ENCODE peak calls at places on chromosomes 16 and 17, in nine cellular contexts. One of them, this sample, is unnamed.

GRCh38 chr16:67014641-67015315 is 14.2 kb upstream of the CBFB start:
- DNase-seq in cardiac fibroblast: no peak
- DNase-seq in RWPE1: no peak
- DNase-seq in lower lobe of right lung: no peak
- DNase-seq in MM.1S: no peak
- DNase-seq in CD4-positive, alpha-beta T cell: no peak
- DNase-seq in dorsolateral prefrontal cortex: no peak
- DNase-seq in retinal pigment epithelial cell: no peak
- DNase-seq in body of pancreas: no peak
- DNase-seq in this sample: no peak

GRCh38 chr17:17750881-17751280 is 69.6 kb downstream of the RAI1 start:
- DNase-seq in dorsolateral prefrontal cortex: no peak
- DNase-seq in lower lobe of right lung: no peak
- DNase-seq in body of pancreas: peak; percentile 41
- DNase-seq in retinal pigment epithelial cell: no peak
- DNase-seq in CD4-positive, alpha-beta T cell: no peak
- DNase-seq in RWPE1: no peak
- DNase-seq in cardiac fibroblast: no peak
- DNase-seq in MM.1S: no peak
- DNase-seq in this sample: peak; percentile 86

GRCh38 chr17:15307686-15308085 is 33.7 kb downstream of the TEKT3 start:
- DNase-seq in cardiac fibroblast: no peak
- DNase-seq in retinal pigment epithelial cell: no peak
- DNase-seq in MM.1S: no peak
- DNase-seq in CD4-positive, alpha-beta T cell: no peak
- DNase-seq in dorsolateral prefrontal cortex: no peak
- DNase-seq in RWPE1: no peak
- DNase-seq in lower lobe of right lung: no peak
- DNase-seq in body of pancreas: no peak
- DNase-seq in this sample: no peak

GRCh38 chr16:76976101-76976500 is 214.9 kb upstream of the MON1B start:
- DNase-seq in dorsolateral prefrontal cortex: no peak
- DNase-seq in CD4-positive, alpha-beta T cell: no peak
- DNase-seq in MM.1S: peak; percentile 76
- DNase-seq in lower lobe of right lung: no peak
- DNase-seq in RWPE1: no peak
- DNase-seq in cardiac fibroblast: no peak
- DNase-seq in retinal pigment epithelial cell: no peak
- DNase-seq in body of pancreas: no peak
- DNase-seq in this sample: no peak

GRCh38 chr17:59406808-59407381 is 75.4 kb downstream of the YPEL2 start:
- DNase-seq in retinal pigment epithelial cell: peak; percentile 54
- DNase-seq in CD4-positive, alpha-beta T cell: no peak
- DNase-seq in lower lobe of right lung: no peak
- DNase-seq in cardiac fibroblast: peak; percentile 52
- DNase-seq in RWPE1: no peak
- DNase-seq in MM.1S: no peak
- DNase-seq in body of pancreas: peak; percentile 44
- DNase-seq in dorsolateral prefrontal cortex: no peak
- DNase-seq in this sample: no peak

GRCh38 chr17:81868674-81869220 is 2.4 kb downstream of the ARHGDIA start:
- DNase-seq in cardiac fibroblast: peak; percentile 87
- DNase-seq in MM.1S: no peak
- DNase-seq in body of pancreas: peak; percentile 51
- DNase-seq in lower lobe of right lung: no peak
- DNase-seq in RWPE1: peak; percentile 81
- DNase-seq in dorsolateral prefrontal cortex: no peak
- DNase-seq in CD4-positive, alpha-beta T cell: no peak
- DNase-seq in retinal pigment epithelial cell: no peak
- DNase-seq in this sample: no peak

GRCh38 chr17:21029515-21029914 is 13.3 kb downstream of the USP22 start:
- DNase-seq in lower lobe of right lung: no peak
- DNase-seq in retinal pigment epithelial cell: no peak
- DNase-seq in dorsolateral prefrontal cortex: no peak
- DNase-seq in cardiac fibroblast: no peak
- DNase-seq in body of pancreas: no peak
- DNase-seq in MM.1S: no peak
- DNase-seq in RWPE1: no peak
- DNase-seq in CD4-positive, alpha-beta T cell: no peak
- DNase-seq in this sample: no peak

GRCh38 chr16:3665508-3665907 is 11.0 kb downstream of the DNASE1 start:
- DNase-seq in retinal pigment epithelial cell: no peak
- DNase-seq in RWPE1: no peak
- DNase-seq in dorsolateral prefrontal cortex: no peak
- DNase-seq in lower lobe of right lung: no peak
- DNase-seq in body of pancreas: no peak
- DNase-seq in cardiac fibroblast: no peak
- DNase-seq in CD4-positive, alpha-beta T cell: peak; percentile 13
- DNase-seq in MM.1S: no peak
- DNase-seq in this sample: no peak

GRCh38 chr17:75459590-75460267 is 3.3 kb downstream of the TMEM94 start:
- DNase-seq in MM.1S: peak; percentile 9
- DNase-seq in dorsolateral prefrontal cortex: no peak
- DNase-seq in RWPE1: no peak
- DNase-seq in retinal pigment epithelial cell: peak; percentile 78
- DNase-seq in CD4-positive, alpha-beta T cell: no peak
- DNase-seq in cardiac fibroblast: no peak
- DNase-seq in lower lobe of right lung: no peak
- DNase-seq in body of pancreas: peak; percentile 17
- DNase-seq in this sample: no peak

GRCh38 chr16:75732871-75733270 is 6.6 kb upstream of the CPHXL start:
- DNase-seq in retinal pigment epithelial cell: no peak
- DNase-seq in CD4-positive, alpha-beta T cell: no peak
- DNase-seq in dorsolateral prefrontal cortex: no peak
- DNase-seq in body of pancreas: no peak
- DNase-seq in cardiac fibroblast: no peak
- DNase-seq in lower lobe of right lung: no peak
- DNase-seq in MM.1S: no peak
- DNase-seq in RWPE1: no peak
- DNase-seq in this sample: no peak

GRCh38 chr17:8060274-8060673 is 21.4 kb downstream of the ALOX15B start:
- DNase-seq in RWPE1: peak; percentile 82
- DNase-seq in CD4-positive, alpha-beta T cell: peak; percentile 56
- DNase-seq in body of pancreas: peak; percentile 77
- DNase-seq in cardiac fibroblast: peak; percentile 82
- DNase-seq in dorsolateral prefrontal cortex: peak; percentile 71
- DNase-seq in retinal pigment epithelial cell: no peak
- DNase-seq in lower lobe of right lung: peak; percentile 50
- DNase-seq in MM.1S: peak; percentile 79
- DNase-seq in this sample: peak; percentile 81

DNA sequence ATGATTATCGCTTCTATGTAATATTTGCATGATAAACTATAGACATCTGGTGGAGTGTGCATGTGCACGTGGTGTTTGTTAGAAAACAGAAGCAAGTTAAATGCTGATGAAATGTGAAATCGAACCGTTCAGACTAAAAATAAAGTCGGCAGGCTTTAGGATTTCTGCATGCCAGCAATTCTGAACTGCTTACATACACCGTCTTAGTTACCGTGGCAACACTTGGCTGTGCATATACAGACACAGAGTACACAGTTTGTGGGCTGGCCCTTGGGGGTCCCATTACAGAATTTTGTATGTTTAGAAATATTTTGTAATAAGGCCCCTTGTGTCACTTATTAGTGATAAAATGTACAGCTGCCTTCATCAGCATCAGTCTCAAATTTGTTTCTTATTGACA is 605.5 kb downstream of the RBFOX1 start:
- DNase-seq in cardiac fibroblast: no peak
- DNase-seq in CD4-positive, alpha-beta T cell: no peak
- DNase-seq in lower lobe of right lung: no peak
- DNase-seq in retinal pigment epithelial cell: no peak
- DNase-seq in dorsolateral prefrontal cortex: no peak
- DNase-seq in body of pancreas: no peak
- DNase-seq in RWPE1: no peak
- DNase-seq in MM.1S: no peak
- DNase-seq in this sample: no peak
- TF ChIP-seq CTCF in cardiac fibroblast: no peak
- TF ChIP-seq CTCF in CD4-positive, alpha-beta T cell: no peak
- TF ChIP-seq CTCF in lower lobe of right lung: no peak
- TF ChIP-seq CTCF in retinal pigment epithelial cell: no peak
- TF ChIP-seq CTCF in dorsolateral prefrontal cortex: no peak
- TF ChIP-seq CTCF in body of pancreas: no peak
- TF ChIP-seq CTCF in RWPE1: no peak
- TF ChIP-seq CTCF in MM.1S: no peak
- TF ChIP-seq CTCF in this sample: no peak

DNA sequence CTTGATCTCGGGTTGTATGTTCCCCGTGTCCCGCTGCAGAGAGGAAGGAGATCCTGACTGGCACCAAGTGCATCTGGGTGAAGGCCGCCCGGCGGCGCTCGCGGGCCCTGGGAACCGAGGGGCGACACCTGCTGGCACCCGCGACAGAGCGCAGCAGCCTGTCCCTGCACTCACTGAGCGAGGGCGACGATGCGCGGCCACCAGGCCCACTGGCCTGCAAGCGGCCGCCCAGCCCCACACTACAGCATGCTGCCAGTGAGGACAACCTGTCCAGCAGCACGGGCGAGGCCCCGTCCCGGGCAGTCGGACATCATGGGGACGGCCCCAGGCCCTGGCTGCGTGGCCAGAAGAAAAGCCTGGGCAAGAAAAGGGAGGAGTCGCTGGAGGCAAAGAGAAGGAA is 7.5 kb downstream of the BTBD17 start:
- DNase-seq in lower lobe of right lung: no peak
- DNase-seq in body of pancreas: peak; percentile 30
- DNase-seq in RWPE1: no peak
- DNase-seq in cardiac fibroblast: peak; percentile 9
- DNase-seq in retinal pigment epithelial cell: no peak
- DNase-seq in MM.1S: peak; percentile 31
- DNase-seq in CD4-positive, alpha-beta T cell: no peak
- DNase-seq in dorsolateral prefrontal cortex: no peak
- DNase-seq in this sample: peak; percentile 88
- TF ChIP-seq CTCF in lower lobe of right lung: peak; percentile 53
- TF ChIP-seq CTCF in body of pancreas: peak; percentile 24
- TF ChIP-seq CTCF in RWPE1: peak; percentile 17
- TF ChIP-seq CTCF in cardiac fibroblast: peak; percentile 16
- TF ChIP-seq CTCF in retinal pigment epithelial cell: peak; percentile 74
- TF ChIP-seq CTCF in MM.1S: peak; percentile 81
- TF ChIP-seq CTCF in CD4-positive, alpha-beta T cell: peak; percentile 30
- TF ChIP-seq CTCF in dorsolateral prefrontal cortex: peak; percentile 35
- TF ChIP-seq CTCF in this sample: peak; percentile 93

DNA sequence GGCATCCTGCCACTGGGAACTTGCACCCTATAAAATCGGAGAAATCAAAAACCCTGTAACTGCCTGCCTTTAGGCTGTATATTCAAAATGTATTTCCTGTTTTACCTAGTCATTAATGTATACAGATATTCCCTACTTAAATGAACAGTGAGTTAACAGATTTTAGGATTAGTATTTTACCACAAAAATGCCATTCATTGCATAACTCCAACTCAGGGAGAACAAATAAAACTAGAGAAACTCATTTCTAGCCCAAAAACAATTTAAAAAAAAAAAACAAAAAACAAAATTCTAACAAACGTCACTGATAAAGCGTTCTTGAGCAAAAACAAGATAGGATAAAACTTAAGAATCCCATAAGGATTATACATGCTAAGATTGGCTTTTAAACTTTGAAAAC is 3.7 kb upstream of the DHX33 start:
- DNase-seq in RWPE1: no peak
- DNase-seq in CD4-positive, alpha-beta T cell: no peak
- DNase-seq in dorsolateral prefrontal cortex: no peak
- DNase-seq in lower lobe of right lung: no peak
- DNase-seq in MM.1S: no peak
- DNase-seq in retinal pigment epithelial cell: no peak
- DNase-seq in cardiac fibroblast: no peak
- DNase-seq in body of pancreas: no peak
- DNase-seq in this sample: no peak
- TF ChIP-seq CTCF in RWPE1: no peak
- TF ChIP-seq CTCF in CD4-positive, alpha-beta T cell: no peak
- TF ChIP-seq CTCF in dorsolateral prefrontal cortex: no peak
- TF ChIP-seq CTCF in lower lobe of right lung: no peak
- TF ChIP-seq CTCF in MM.1S: no peak
- TF ChIP-seq CTCF in retinal pigment epithelial cell: no peak
- TF ChIP-seq CTCF in cardiac fibroblast: no peak
- TF ChIP-seq CTCF in body of pancreas: no peak
- TF ChIP-seq CTCF in this sample: no peak

GRCh38 chr16:49280861-49281331 is 742 bp downstream of the CBLN1 start:
- DNase-seq in RWPE1: no peak
- DNase-seq in retinal pigment epithelial cell: no peak
- DNase-seq in MM.1S: no peak
- DNase-seq in dorsolateral prefrontal cortex: no peak
- DNase-seq in lower lobe of right lung: no peak
- DNase-seq in CD4-positive, alpha-beta T cell: no peak
- DNase-seq in cardiac fibroblast: no peak
- DNase-seq in body of pancreas: no peak
- DNase-seq in this sample: peak; percentile 28

GRCh38 chr16:49281481-49281842 is at the start of gene CBLN1:
- DNase-seq in dorsolateral prefrontal cortex: no peak
- DNase-seq in CD4-positive, alpha-beta T cell: no peak
- DNase-seq in retinal pigment epithelial cell: no peak
- DNase-seq in MM.1S: no peak
- DNase-seq in RWPE1: no peak
- DNase-seq in body of pancreas: no peak
- DNase-seq in lower lobe of right lung: no peak
- DNase-seq in cardiac fibroblast: no peak
- DNase-seq in this sample: no peak

GRCh38 chr16:49283376-49284049 is 1.9 kb upstream of the CBLN1 start:
- DNase-seq in MM.1S: no peak
- DNase-seq in RWPE1: no peak
- DNase-seq in body of pancreas: no peak
- DNase-seq in lower lobe of right lung: no peak
- DNase-seq in dorsolateral prefrontal cortex: no peak
- DNase-seq in cardiac fibroblast: no peak
- DNase-seq in retinal pigment epithelial cell: no peak
- DNase-seq in CD4-positive, alpha-beta T cell: no peak
- DNase-seq in this sample: no peak

GRCh38 chr16:49282690-49283375 is 1.2 kb upstream of the CBLN1 start:
- DNase-seq in cardiac fibroblast: peak; percentile 2
- DNase-seq in dorsolateral prefrontal cortex: no peak
- DNase-seq in MM.1S: peak; percentile 28
- DNase-seq in retinal pigment epithelial cell: no peak
- DNase-seq in RWPE1: no peak
- DNase-seq in body of pancreas: peak; percentile 68
- DNase-seq in CD4-positive, alpha-beta T cell: no peak
- DNase-seq in lower lobe of right lung: no peak
- DNase-seq in this sample: peak; percentile 31

DNA sequence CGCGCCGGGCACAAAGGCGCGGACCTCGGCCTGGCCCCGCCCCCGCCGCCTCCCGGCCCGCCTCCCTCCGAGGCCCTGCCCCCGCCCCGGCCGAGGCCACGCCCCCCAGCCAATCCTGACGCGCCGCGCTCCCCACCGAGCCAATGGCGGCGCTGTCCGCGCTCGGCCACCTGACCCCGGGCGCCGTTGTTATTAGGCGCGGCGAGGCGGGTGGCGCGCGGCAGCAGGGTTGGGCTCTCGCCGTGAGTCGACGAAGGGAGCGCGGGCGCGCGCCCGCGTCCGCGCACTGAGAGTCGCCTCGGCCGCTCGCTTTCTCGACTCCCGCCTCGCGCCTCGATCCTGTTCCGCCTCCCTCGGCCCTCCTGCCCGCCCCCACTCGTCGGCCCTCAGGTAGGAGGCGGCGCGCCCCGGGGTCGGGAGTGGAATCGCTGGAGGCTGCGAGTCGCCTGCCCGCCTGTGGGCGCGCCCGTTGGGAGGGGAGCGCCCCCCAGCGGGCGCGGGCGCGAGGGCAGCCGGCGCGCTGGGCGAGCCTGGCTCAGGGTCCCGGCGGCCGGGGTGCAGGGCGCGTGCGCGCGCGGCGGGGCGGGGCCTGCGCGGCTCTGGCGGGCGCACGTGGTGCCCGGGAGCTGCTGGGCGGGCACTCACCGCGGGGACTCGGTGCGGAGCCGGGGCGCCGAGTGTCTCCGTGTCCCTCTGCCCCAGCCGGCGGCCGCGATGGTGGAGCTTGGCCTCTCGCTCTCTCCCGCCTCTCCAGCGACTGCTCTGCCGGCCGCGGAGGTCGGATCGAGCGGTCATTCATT is 405 bp upstream of the CBLN1 start:
- DNase-seq in dorsolateral prefrontal cortex: peak; percentile 86
- DNase-seq in cardiac fibroblast: peak; percentile 51
- DNase-seq in RWPE1: peak; percentile 99
- DNase-seq in lower lobe of right lung: peak; percentile 89
- DNase-seq in retinal pigment epithelial cell: peak; percentile 13
- DNase-seq in body of pancreas: peak; percentile 91
- DNase-seq in MM.1S: peak; percentile 96
- DNase-seq in CD4-positive, alpha-beta T cell: no peak
- DNase-seq in this sample: peak; percentile 97
- TF ChIP-seq CTCF in dorsolateral prefrontal cortex: peak; percentile 42
- TF ChIP-seq CTCF in cardiac fibroblast: no peak
- TF ChIP-seq CTCF in RWPE1: peak; percentile 77
- TF ChIP-seq CTCF in lower lobe of right lung: no peak
- TF ChIP-seq CTCF in retinal pigment epithelial cell: no peak
- TF ChIP-seq CTCF in body of pancreas: peak; percentile 48
- TF ChIP-seq CTCF in MM.1S: peak; percentile 39
- TF ChIP-seq CTCF in CD4-positive, alpha-beta T cell: no peak
- TF ChIP-seq CTCF in this sample: peak; percentile 24

This sample was measured in GM13977.